ENCODE peak calls at places on chromosomes 3 and 15, in ten cellular contexts. F is IMR-90; P is ureter; B is H9; D is NCI-H1048; V is NCI-H2081; Z is B cell; H is GM10248; S is activated CD4-positive, alpha-beta T cell treated with anti-CD3 and anti-CD28 coated beads, Interleukin-2, amount 50 U/mL, for 1 hour; W is CD8-positive, alpha-beta T cell. I is an unnamed sample.
A peak's percentile ranks its signal among the peaks of the same experiment; 100 is the strongest.

GRCh38 chr3:171811059-171811912 is 1.0 kb upstream of the PLD1 start:
- DNase-seq in F (peak; percentile 99), P (no peak), B (no peak), D (no peak), V (no peak), Z (no peak), H (no peak), S (no peak), W (no peak), I (no peak)

GRCh38 chr3:75272708-75273107 is 391.4 kb upstream of the FRG2C start:
- DNase-seq in F (peak; percentile 71), P (no peak), B (no peak), D (no peak), V (no peak), Z (no peak), H (no peak), S (no peak), W (no peak), I (peak; percentile 20)

GRCh38 chr3:15284121-15284889 is 48.1 kb downstream of the SH3BP5 start:
- DNase-seq in F (no peak), P (no peak), B (no peak), D (no peak), V (peak; percentile 76), Z (no peak), H (no peak), S (no peak), W (no peak), I (no peak)

GRCh38 chr15:73957785-73958184 is 31.5 kb downstream of the LOXL1 start:
- DNase-seq in F (no peak), P (no peak), B (no peak), D (no peak), V (no peak), Z (no peak), H (no peak), S (no peak), W (no peak), I (no peak)

GRCh38 chr3:42764115-42764514 is 8.9 kb downstream of the CCDC13 start:
- DNase-seq in F (no peak), P (no peak), B (no peak), D (no peak), V (no peak), Z (no peak), H (no peak), S (no peak), W (no peak), I (no peak)

GRCh38 chr15:100124361-100124760 is 217.4 kb downstream of the ADAMTS17 start:
- DNase-seq in F (no peak), P (no peak), B (no peak), D (no peak), V (no peak), Z (no peak), H (no peak), S (no peak), W (no peak), I (no peak)

GRCh38 chr3:114380233-114380645 is 86.4 kb downstream of the TIGIT start:
- DNase-seq in F (peak; percentile 92), P (peak; percentile 77), B (no peak), D (no peak), V (no peak), Z (no peak), H (no peak), S (no peak), W (no peak), I (no peak)

GRCh38 chr15:29556385-29556784 is 265.9 kb downstream of the TJP1 start:
- DNase-seq in F (no peak), P (no peak), B (no peak), D (no peak), V (no peak), Z (no peak), H (no peak), S (no peak), W (no peak), I (no peak)

GRCh38 chr3:131535596-131535995 is 32.8 kb upstream of the MRPL3 start:
- DNase-seq in F (peak; percentile 38), P (no peak), B (no peak), D (no peak), V (no peak), Z (no peak), H (no peak), S (no peak), W (no peak), I (no peak)

GRCh38 chr15:57427367-57427821 is 51.1 kb downstream of the CGNL1 start:
- DNase-seq in F (no peak), P (no peak), B (peak; percentile 50), D (no peak), V (no peak), Z (no peak), H (no peak), S (no peak), W (no peak), I (no peak)

GRCh38 chr15:78070049-78070698 is 7.3 kb downstream of the TBC1D2B start:
- DNase-seq in F (no peak), P (no peak), B (no peak), D (no peak), V (no peak), Z (no peak), H (no peak), S (no peak), W (no peak), I (no peak)

GRCh38 chr15:45132844-45133560 is 3.2 kb downstream of the DUOX1 start:
- DNase-seq in F (no peak), P (no peak), B (no peak), D (no peak), V (no peak), Z (no peak), H (no peak), S (no peak), W (no peak), I (no peak)

GRCh38 chr3:66538390-66538789 is 37.6 kb upstream of the LRIG1 start:
- DNase-seq in F (no peak), P (no peak), B (no peak), D (no peak), V (no peak), Z (no peak), H (no peak), S (no peak), W (no peak), I (no peak)

GRCh38 chr3:125073506-125073905 is 17.7 kb upstream of the HEG1 start:
- DNase-seq in F (no peak), P (peak; percentile 12), B (no peak), D (no peak), V (no peak), Z (no peak), H (no peak), S (no peak), W (no peak), I (no peak)

GRCh38 chr3:57176045-57176444 is 10.9 kb upstream of the IL17RD start:
- DNase-seq in F (no peak), P (no peak), B (no peak), D (no peak), V (no peak), Z (no peak), H (no peak), S (no peak), W (no peak), I (no peak)

GRCh38 chr3:169118666-169119370 is 544.7 kb downstream of the MECOM start:
- DNase-seq in F (peak; percentile 43), P (no peak), B (no peak), D (peak; percentile 39), V (peak; percentile 53), Z (no peak), H (no peak), S (no peak), W (no peak), I (no peak)

GRCh38 chr15:89361451-89362202 is 27.0 kb upstream of the POLG start:
- DNase-seq in F (peak; percentile 52), P (peak; percentile 65), B (peak; percentile 89), D (peak; percentile 27), V (peak; percentile 25), Z (peak; percentile 69), H (peak; percentile 82), S (peak; percentile 58), W (peak; percentile 46), I (no peak)

GRCh38 chr3:104127830-104128229 is 1238.9 kb upstream of the ALCAM start:
- DNase-seq in F (no peak), P (no peak), B (no peak), D (no peak), V (no peak), Z (no peak), H (no peak), S (no peak), W (no peak), I (no peak)

GRCh38 chr15:75201609-75202250 is at the start of gene C15orf39:
- DNase-seq in F (peak; percentile 52), P (peak; percentile 76), B (peak; percentile 83), D (peak; percentile 57), V (peak; percentile 67), Z (peak; percentile 87), H (peak; percentile 92), S (peak; percentile 69), W (peak; percentile 61), I (no peak)

GRCh38 chr3:46284981-46285683 is 42.9 kb downstream of the CCR3 start:
- DNase-seq in F (no peak), P (no peak), B (no peak), D (no peak), V (no peak), Z (no peak), H (no peak), S (no peak), W (no peak), I (no peak)

GRCh38 chr15:62506217-62506805 is 341.2 kb upstream of the C2CD4B start:
- DNase-seq in F (peak; percentile 70), P (no peak), B (no peak), D (no peak), V (no peak), Z (no peak), H (no peak), S (no peak), W (no peak), I (no peak)